ENCODE peak calls at places on chromosomes 13 and 19, in four cellular contexts. R is K562, P is HCT116, A is HepG2. K is an unnamed sample.

GRCh38 chr19:27796540-27796939 is 1416.4 kb downstream of the UQCRFS1 start:
- DNase-seq in A (no peak), R (no peak), P (no peak), K (no peak)

GRCh38 chr19:58563034-58563573 is 4.7 kb upstream of the UBE2M start:
- DNase-seq in R (no peak), P (no peak), A (no peak), K (no peak)

GRCh38 chr19:42426643-42427042 is 545 bp downstream of the LIPE start:
- DNase-seq in A (no peak), R (no peak), P (no peak), K (no peak)

GRCh38 chr13:69618838-69619237 is 488.8 kb upstream of the ATXN8OS start:
- DNase-seq in P (no peak), R (no peak), A (no peak), K (no peak)

GRCh38 chr13:39552233-39552632 is 50.8 kb downstream of the LHFPL6 start:
- DNase-seq in R (no peak), P (no peak), A (no peak), K (no peak)

GRCh38 chr13:68897331-68897730 is 1210.3 kb upstream of the ATXN8OS start:
- DNase-seq in P (no peak), R (no peak), A (no peak), K (no peak)

GRCh38 chr19:55210120-55210493 is 806 bp upstream of the PTPRH start:
- DNase-seq in P (peak; percentile 88), R (no peak), A (peak; percentile 91), K (peak; percentile 99)

GRCh38 chr13:34577051-34577450 is 365.0 kb upstream of the NBEA start:
- DNase-seq in P (no peak), R (no peak), A (no peak), K (no peak)

GRCh38 chr19:6362024-6362344 is 653 bp downstream of the CLPP start:
- DNase-seq in A (no peak), P (no peak), R (no peak), K (no peak)

GRCh38 chr13:50400930-50401553 is 385.8 kb downstream of the KCNRG start:
- DNase-seq in P (no peak), R (no peak), A (peak; percentile 5), K (no peak)

GRCh38 chr19:53086949-53087348 is 16.3 kb downstream of the ZNF160 start:
- DNase-seq in P (no peak), A (no peak), R (no peak), K (no peak)
- TF ChIP-seq TCF7L2 in P (no peak), A (no peak), R (no peak), K (no peak)

GRCh38 chr19:17641181-17641580 is 47.0 kb downstream of the UNC13A start:
- DNase-seq in R (no peak), A (no peak), P (no peak), K (no peak)

GRCh38 chr19:17641846-17642245 is 46.3 kb downstream of the UNC13A start:
- DNase-seq in A (no peak), R (no peak), P (no peak), K (no peak)

GRCh38 chr19:17647071-17648020 is 40.8 kb downstream of the UNC13A start:
- DNase-seq in P (no peak), A (no peak), R (peak; percentile 92), K (no peak)

GRCh38 chr19:17645339-17645963 is 42.7 kb downstream of the UNC13A start:
- DNase-seq in P (no peak), R (no peak), A (no peak), K (no peak)

DNA sequence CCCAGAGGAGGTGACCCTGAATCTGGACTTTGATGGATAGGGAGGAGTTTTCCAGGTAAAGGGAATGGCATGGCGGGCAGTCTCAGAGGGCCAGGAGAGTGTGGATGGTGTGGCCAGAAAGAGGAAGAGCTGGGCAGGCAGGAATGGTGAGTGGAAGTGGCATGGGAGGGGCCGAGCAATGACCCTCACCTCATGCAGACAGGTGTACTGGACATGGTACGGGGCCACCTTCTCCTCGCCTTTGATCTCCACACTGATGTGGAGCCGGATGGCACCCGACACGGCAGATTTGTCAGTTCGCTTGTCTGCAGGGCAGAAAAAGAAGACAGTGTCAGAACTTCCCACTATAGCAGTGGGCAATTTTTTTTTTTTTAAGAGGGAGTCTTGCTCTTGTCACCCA is 45.5 kb downstream of the UNC13A start:
- DNase-seq in A (no peak), R (no peak), P (no peak), K (no peak)
- H3K4me1 ChIP-seq in A (no peaks in the 10 kb centered on the region), R (no peaks in the 10 kb centered on the region), P (no peaks in the 10 kb centered on the region), K (no peaks in the 10 kb centered on the region)

GRCh38 chr19:8655340-8655709 is 24.9 kb downstream of the NFILZ start:
- DNase-seq in P (no peak), A (no peak), R (peak; percentile 21), K (no peak)

GRCh38 chr19:8662263-8662662 is 31.8 kb downstream of the NFILZ start:
- DNase-seq in R (no peak), A (no peak), P (no peak), K (no peak)

GRCh38 chr19:8654591-8655339 is 24.3 kb downstream of the NFILZ start:
- DNase-seq in P (peak; percentile 48), A (no peak), R (peak; percentile 81), K (peak; percentile 33)

GRCh38 chr19:8659905-8660304 is 29.5 kb downstream of the NFILZ start:
- DNase-seq in P (no peak), R (no peak), A (no peak), K (no peak)

DNA sequence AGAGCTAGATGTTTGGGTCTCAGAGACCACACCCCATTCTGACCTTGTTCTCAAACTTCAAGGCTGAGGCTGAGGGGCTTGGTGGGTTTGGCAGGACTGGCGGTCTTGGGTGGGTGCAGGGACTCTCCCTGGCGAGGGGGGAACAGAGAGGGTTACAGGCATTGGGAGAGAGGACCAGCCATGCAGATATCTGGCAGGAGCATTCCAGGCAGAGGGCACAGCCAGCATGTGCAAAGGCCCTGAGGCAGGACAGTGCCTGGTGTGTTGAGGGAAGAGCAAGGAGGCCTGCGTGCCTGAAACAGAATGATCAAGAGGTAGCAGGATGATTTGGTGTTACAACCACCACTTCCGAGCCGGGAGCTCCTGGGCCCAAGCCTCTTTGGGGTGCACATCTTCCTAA is 27.4 kb downstream of the NFILZ start:
- DNase-seq in R (no peak), P (no peak), A (no peak), K (no peak)
- H3K27me3 ChIP-seq in R (peaks cover 25% of the 10 kb centered on the region), P (no peaks in the 10 kb centered on the region), A (peaks cover 40% of the 10 kb centered on the region), K (no peaks in the 10 kb centered on the region)

GRCh38 chr19:12090807-12091206 is 26.3 kb downstream of the ZNF844 start:
- DNase-seq in R (peak; percentile 58), A (peak; percentile 53), P (no peak), K (peak; percentile 10)
- TF ChIP-seq TCF7L2 in R (no peak), A (no peak), P (no peak), K (no peak)

DNA sequence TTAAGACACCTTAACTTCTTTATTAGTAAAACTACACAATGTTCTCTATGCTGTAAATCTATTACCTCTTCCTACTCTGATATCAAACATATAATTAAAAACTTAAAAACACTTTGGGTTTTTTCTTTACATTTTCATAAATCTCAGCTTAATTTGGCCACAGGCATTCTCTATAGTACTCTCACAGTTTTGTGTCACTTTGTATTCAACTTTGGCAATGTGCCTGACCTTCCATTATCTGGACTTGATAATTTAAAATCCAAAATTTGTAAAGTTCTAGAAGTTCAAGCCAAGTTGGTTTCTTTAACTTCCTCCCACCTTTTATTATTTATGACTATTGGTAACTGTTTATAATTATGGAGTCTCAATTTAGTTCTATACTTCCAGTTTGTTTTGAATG is 46.4 kb downstream of the VWA8 start:
- DNase-seq in A (no peak), P (no peak), R (no peak), K (no peak)
- H3K4me1 ChIP-seq in A (peaks cover 12% of the 10 kb centered on the region), P (peaks cover 18% of the 10 kb centered on the region), R (peaks cover 17% of the 10 kb centered on the region), K (peaks cover 3% of the 10 kb centered on the region)

DNA sequence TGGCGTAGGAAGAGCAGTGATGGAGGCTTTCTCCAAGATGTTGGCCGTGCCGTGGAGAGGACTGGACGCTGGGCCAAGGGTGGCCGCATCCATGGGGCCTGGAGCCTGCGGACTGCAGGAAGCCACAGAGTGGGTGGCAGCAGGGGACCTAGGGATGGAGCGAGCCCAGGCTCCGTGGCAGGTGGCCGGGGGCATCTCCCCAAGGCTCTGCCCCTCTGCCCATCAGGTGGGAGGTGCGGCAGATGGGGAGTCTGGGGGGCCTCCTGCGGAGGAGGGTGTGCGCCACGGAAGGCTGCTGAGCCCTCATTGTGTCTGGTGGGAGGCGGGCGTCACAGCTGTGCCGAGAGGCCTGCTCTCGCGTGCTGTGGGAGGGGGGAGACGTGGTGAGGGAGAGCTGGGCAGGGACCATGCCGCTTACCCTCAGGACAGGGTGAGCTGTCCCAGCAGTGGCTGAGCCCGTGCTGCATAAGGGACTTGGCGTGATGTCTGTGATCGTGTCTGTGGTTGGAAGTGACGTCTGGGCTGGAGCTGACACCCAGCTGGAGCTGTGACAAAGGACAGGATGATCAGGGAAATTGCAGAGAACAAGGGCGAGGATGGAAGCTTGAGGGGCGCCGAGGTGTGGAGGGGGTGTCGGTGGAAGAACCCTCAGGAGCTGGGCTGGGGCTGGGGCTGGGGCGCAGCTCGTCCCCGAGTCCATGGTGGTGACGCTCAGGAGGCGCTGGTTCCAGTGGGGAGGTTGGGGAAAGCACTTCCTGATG is 13.4 kb downstream of the MCF2L start:
- DNase-seq in R (no peak), A (no peak), P (no peak), K (no peak)
- H3K27me3 ChIP-seq in R (peaks cover 94% of the 10 kb centered on the region), A (no peaks in the 10 kb centered on the region), P (no peaks in the 10 kb centered on the region), K (no peaks in the 10 kb centered on the region)

DNA sequence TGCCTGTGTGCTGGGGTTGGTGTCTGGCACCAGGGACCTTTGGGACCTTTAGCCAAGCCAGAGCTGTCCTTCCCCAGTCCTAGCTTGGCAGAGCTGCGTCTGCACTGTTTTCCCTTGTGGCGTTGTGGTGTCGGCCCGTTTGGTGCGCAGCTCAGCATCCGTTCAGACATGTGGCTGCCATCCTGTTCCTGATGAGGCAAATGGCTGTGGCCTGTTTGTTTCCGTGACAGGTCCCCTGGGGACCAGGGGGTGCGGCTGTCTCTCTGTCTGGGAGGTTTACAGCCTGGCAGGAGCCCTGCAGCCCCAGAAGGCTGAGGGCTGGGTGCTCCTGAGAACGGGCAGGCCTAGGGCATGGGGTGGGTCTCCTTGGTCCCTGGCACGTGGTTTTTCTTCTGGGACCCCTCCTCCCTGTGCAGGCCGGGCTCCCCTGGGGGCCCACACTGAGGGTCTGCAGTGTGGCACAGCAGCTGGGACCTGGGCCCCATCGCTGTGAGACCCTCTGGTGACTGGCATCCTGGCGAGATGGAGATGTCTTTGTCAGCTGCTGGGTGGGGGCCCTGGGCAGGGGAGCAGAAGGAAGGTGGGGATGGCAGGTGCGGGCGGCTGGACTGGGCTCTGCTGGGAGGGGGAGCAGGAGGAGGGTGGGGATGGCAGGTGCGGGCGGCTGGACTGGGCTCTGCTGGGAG is 4.0 kb downstream of the SPPL2B start:
- DNase-seq in P (no peak), A (no peak), R (no peak), K (no peak)
- TF ChIP-seq TCF7L2 in P (no peak), A (no peak), R (no peak), K (no peak)

DNA sequence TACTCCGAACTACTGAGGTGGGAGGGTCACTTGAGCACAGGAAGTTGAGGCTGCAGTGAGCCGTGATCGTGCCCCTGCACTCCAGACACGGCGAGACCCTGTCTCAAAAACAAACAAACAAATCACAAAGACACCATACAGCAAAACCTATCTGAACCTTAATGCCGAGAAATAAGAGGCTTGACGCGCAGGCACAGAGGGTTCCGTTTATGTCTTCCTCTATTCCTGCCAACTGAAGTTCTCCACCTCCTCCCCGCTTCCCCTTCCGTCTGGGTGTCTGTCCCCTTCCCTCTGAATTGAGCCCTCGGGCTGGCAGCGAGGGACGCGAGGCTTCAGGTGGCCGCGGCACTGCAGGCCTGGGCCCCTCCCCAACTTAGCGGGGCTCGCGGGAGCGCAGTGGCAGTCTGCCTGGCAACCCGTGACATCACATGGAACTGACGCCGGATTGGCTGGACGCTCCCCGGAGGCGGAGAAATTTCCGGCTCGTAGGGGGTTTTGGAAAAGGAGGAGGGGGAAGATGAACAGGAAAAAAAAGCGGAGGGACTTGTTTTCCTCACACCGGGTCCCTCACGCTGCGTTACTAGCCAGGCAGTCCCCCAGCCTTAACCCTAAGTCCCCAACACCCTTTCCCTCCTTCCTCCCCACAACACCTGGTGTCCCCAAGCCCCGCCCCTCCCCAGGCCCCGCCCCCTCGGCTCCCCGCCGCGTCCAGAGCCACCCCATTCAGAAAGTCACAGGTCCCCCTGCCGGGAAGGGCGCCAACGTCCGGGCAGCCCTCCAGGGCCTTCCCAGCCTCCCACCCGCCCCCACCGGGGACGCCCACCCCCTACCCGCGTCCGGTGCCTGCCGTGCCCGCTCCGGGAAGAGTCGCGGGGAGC is 1.1 kb upstream of the MYBPC2 start:
- DNase-seq in A (peak; percentile 66), R (peak; percentile 96), P (peak; percentile 64), K (no peak)
- H3K4me1 ChIP-seq in A (peaks cover 10% of the 10 kb centered on the region), R (peaks cover 12% of the 10 kb centered on the region), P (peaks cover 6% of the 10 kb centered on the region), K (no peaks in the 10 kb centered on the region)

K was measured in Panc1.